ENCODE peak calls at places on chromosomes 6 and 20, in four cellular contexts. Y, D, I and J are unnamed samples.

GRCh38 chr6:124490123-124490522 is 472.1 kb upstream of the RNF217 start:
- DNase-seq in Y (no peak), D (no peak), I (no peak), J (no peak)

GRCh38 chr6:35491558-35492541 is 5.0 kb downstream of the TEAD3 start:
- DNase-seq in Y (no peak), D (peak; percentile 75), I (no peak), J (no peak)

GRCh38 chr20:21710341-21710740 is 4.9 kb downstream of the PAX1 start:
- DNase-seq in Y (no peak), D (no peak), I (no peak), J (no peak)

GRCh38 chr20:8082025-8082424 is 50.0 kb upstream of the PLCB1 start:
- DNase-seq in Y (no peak), D (peak; percentile 66), I (no peak), J (no peak)

GRCh38 chr20:3994125-3994524 is 21.2 kb downstream of the RNF24 start:
- DNase-seq in Y (no peak), D (no peak), I (no peak), J (no peak)

GRCh38 chr6:147053311-147053921 is 150.8 kb upstream of the STXBP5 start:
- DNase-seq in Y (no peak), D (peak; percentile 71), I (no peak), J (no peak)

GRCh38 chr6:111015656-111016190 is 33.9 kb downstream of the RPF2 start:
- DNase-seq in Y (no peak), D (no peak), I (no peak), J (no peak)

GRCh38 chr20:5528719-5529256 is 212.0 kb upstream of the PROKR2 start:
- DNase-seq in Y (no peak), D (peak; percentile 83), I (peak; percentile 76), J (peak; percentile 30)

GRCh38 chr6:15536201-15536955 is 126.5 kb downstream of the DTNBP1 start:
- DNase-seq in Y (no peak), D (no peak), I (no peak), J (no peak)

GRCh38 chr6:127717384-127717783 is 140.4 kb downstream of the C6orf58 start:
- DNase-seq in Y (no peak), D (no peak), I (no peak), J (no peak)

GRCh38 chr20:17536944-17537444 is 5.8 kb upstream of the BFSP1 start:
- DNase-seq in Y (no peak), D (peak; percentile 94), I (peak; percentile 59), J (peak; percentile 44)

GRCh38 chr6:129073651-129074419 is 190.9 kb downstream of the LAMA2 start:
- DNase-seq in Y (no peak), D (no peak), I (no peak), J (no peak)

GRCh38 chr6:36683656-36684446 is 5.3 kb downstream of the CDKN1A start:
- DNase-seq in Y (no peak), D (peak; percentile 42), I (no peak), J (no peak)

GRCh38 chr6:41700577-41701347 is 34.6 kb downstream of the TFEB start:
- DNase-seq in Y (peak; percentile 67), D (peak; percentile 77), I (no peak), J (no peak)

GRCh38 chr20:62064788-62065668 is 653 bp downstream of the TAF4 start:
- DNase-seq in Y (no peak), D (no peak), I (no peak), J (no peak)

GRCh38 chr6:117303323-117303722 is 38.0 kb downstream of the VGLL2 start:
- DNase-seq in Y (no peak), D (no peak), I (no peak), J (no peak)

GRCh38 chr6:20952605-20953004 is 418.3 kb downstream of the CDKAL1 start:
- DNase-seq in Y (no peak), D (no peak), I (peak; percentile 7), J (no peak)

GRCh38 chr6:79586548-79586947 is 44.6 kb upstream of the SH3BGRL2 start:
- DNase-seq in Y (no peak), D (peak; percentile 55), I (no peak), J (no peak)

GRCh38 chr6:111228094-111228493 is 140.8 kb downstream of the SLC16A10 start:
- DNase-seq in Y (no peak), D (no peak), I (no peak), J (no peak)

GRCh38 chr20:17870063-17870740 is 98.4 kb downstream of the SNX5 start:
- DNase-seq in Y (no peak), D (no peak), I (no peak), J (no peak)

DNA sequence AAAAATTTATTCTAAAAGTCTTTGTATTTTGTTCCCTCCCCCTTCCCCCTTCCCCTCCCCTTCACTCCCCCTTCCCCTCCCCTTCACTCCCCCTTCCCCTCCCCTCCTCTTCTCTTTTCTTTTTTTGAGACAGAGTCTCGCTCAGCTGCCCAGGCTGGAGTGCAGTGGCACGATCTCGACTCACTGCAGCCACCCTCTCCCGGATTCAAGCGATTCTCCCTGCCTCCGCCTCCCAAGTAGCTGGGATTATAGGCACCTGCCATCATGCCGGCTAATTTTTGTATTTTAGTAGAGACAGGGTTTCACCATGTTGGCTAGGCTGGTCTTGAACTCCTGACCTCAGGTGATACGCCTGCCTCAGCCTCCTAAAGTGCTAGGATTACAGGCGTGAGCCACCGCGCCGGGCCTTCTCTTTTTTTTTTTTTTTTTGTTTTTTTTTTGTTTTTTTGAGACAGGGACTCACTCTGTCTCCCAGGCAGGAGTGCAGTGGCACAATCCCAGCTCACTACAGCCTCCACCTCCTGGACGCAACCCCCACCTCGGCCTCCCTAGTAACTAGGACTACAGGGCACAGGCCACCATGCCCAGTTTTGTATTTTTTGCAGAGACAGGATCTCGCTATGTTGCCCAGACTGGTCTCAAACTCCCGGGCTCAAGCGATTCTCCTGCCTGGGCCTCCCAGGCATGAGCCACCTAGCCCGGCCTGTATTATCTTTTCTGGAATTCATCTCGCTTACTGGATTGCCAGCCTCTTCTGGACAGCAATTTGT is 1.1 kb upstream of the AFG1L start:
- DNase-seq in Y (no peak), D (peak; percentile 48), I (no peak), J (no peak)
- H3K4me3 ChIP-seq in Y (peak overlapping the region; percentile 86), D (peak overlapping the region; percentile 97), I (peak overlapping the region; percentile 98), J (peak overlapping the region; percentile 86)

GRCh38 chr20:19056909-19057308 is 155.5 kb upstream of the SLC24A3 start:
- DNase-seq in Y (no peak), D (peak; percentile 66), I (no peak), J (no peak)
- TF ChIP-seq CTCF in Y (no peak), D (peak; percentile 48), I (no peak), J (peak; percentile 40)

GRCh38 chr20:63179876-63180275 is 36.1 kb downstream of the YTHDF1 start:
- DNase-seq in Y (no peak), D (no peak), I (no peak), J (no peak)

GRCh38 chr20:63180541-63181185 is 35.3 kb downstream of the YTHDF1 start:
- DNase-seq in Y (no peak), D (no peak), I (no peak), J (no peak)

GRCh38 chr20:63178445-63178818 is 37.5 kb downstream of the YTHDF1 start:
- DNase-seq in Y (no peak), D (peak; percentile 84), I (no peak), J (no peak)

GRCh38 chr20:63177785-63178444 is 38.0 kb downstream of the YTHDF1 start:
- DNase-seq in Y (no peak), D (peak; percentile 70), I (no peak), J (no peak)

DNA sequence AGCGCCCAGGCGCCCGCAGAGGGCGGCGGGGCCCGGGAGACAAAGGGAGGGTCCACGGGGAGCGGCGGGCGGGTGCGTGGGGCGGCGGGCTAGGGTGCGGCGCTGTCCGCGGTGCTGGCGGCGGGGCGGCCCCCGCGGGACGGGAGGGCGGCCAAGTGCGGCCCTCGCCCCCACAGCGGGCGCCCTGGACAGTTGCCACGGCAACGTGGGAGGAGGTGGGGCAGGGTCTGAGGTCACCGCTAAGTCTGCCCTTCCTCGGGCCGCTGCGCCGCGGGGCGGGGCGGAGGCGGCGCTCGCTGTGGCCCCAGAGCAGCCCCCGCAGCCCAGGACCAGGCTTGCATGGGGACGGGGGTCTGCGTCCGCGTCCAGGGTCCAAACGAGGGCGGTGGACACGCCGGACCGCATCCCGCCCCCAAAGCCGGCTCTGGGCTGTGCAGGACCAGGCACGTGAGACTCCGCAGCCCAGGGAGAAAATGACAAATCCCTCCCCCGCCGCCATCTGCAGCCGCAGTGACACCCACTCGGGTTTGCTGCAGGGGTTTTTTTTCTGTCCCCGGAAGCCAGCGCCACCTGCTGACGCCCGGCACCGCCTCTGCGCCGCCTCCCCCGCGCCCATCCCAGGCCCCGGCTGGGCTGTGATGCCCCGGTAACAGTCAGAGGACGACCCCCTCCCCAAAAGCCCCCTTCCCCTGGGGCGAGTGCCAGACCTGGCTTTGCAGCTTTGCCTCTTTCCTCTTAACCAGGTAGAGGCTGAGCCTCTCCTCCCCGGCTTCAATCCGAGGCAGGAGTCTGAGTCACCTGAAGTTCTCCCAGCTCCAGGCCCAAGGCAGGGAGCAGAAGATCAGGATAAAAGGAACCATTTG is 36.8 kb downstream of the YTHDF1 start:
- DNase-seq in Y (no peak), D (peak; percentile 85), I (no peak), J (peak; percentile 72)
- H3K27me3 ChIP-seq in Y (peaks cover 65% of the 10 kb centered on the region), D (peaks cover 63% of the 10 kb centered on the region), I (peaks cover 65% of the 10 kb centered on the region), J (peaks cover 2% of the 10 kb centered on the region)

GRCh38 chr6:156718647-156719394 is 58.4 kb upstream of the ARID1B start:
- DNase-seq in Y (no peak), D (no peak), I (no peak), J (no peak)
- H3K4me3 ChIP-seq in Y (no peak overlapping the region), D (peak overlapping the region; percentile 40), I (no peak overlapping the region), J (no peak overlapping the region)

GRCh38 chr20:22862645-22863230 is 172.4 kb upstream of the SSTR4 start:
- DNase-seq in Y (no peak), D (no peak), I (no peak), J (no peak)
- TF ChIP-seq CTCF in Y (no peak), D (peak; percentile 37), I (no peak), J (no peak)

GRCh38 chr6:133856911-133857310 is 32.0 kb upstream of the TCF21 start:
- DNase-seq in Y (no peak), D (no peak), I (no peak), J (no peak)
- H3K27me3 ChIP-seq in Y (peaks cover 41% of the 10 kb centered on the region), D (peaks cover 55% of the 10 kb centered on the region), I (no peaks in the 10 kb centered on the region), J (no peaks in the 10 kb centered on the region)

GRCh38 chr6:3625161-3625979 is 126.1 kb downstream of the PXDC1 start:
- DNase-seq in Y (no peak), D (peak; percentile 70), I (no peak), J (no peak)

GRCh38 chr6:3627501-3627900 is 124.0 kb downstream of the PXDC1 start:
- DNase-seq in Y (no peak), D (no peak), I (no peak), J (no peak)

GRCh38 chr6:3625980-3626533 is 125.5 kb downstream of the PXDC1 start:
- DNase-seq in Y (no peak), D (no peak), I (no peak), J (no peak)

GRCh38 chr6:3630258-3630828 is 121.2 kb downstream of the PXDC1 start:
- DNase-seq in Y (no peak), D (no peak), I (no peak), J (no peak)

GRCh38 chr6:3628143-3628840 is 123.2 kb downstream of the PXDC1 start:
- DNase-seq in Y (no peak), D (no peak), I (no peak), J (no peak)
- H3K4me3 ChIP-seq in Y (no peak overlapping the region), D (no peak overlapping the region), I (no peak overlapping the region), J (no peak overlapping the region)

DNA sequence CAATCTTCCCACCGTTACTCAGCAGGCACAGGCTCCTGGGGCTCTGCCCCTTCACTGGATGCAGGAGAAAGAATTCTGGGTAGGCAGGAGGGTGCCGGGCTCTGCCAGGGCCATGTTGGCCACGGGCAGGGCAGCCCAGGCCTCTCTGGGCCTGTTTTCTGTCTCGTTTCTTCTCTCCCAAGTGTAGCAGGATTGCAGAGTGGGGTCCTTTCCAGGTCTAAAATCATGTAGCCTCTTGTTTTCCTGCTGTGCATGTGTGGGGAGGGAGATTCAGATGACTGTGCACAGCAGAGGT is 112.7 kb downstream of the DLL1 start:
- DNase-seq in Y (no peak), D (no peak), I (no peak), J (no peak)
- TF ChIP-seq CTCF in Y (no peak), D (no peak), I (no peak), J (no peak)